ENCODE peak calls at places on chromosomes 7 and 10, in seven cellular contexts. D is T1000; R is left cardiac atrium; G is CD8-positive, alpha-beta memory T cell; T is effector memory CD8-positive, alpha-beta T cell; N is SJSA1; B is stimulated activated naive CD4-positive, alpha-beta T cell treated with Interleukin-2 at 50 U/mL for 16 hours. J is an unnamed sample.

GRCh38 chr10:51090190-51090589 is 15.9 kb downstream of the PRKG1 start:
- DNase-seq in D (no peak), R (no peak), G (no peak), T (no peak), N (no peak), B (no peak), J (no peak)

GRCh38 chr7:29567174-29567573 is 3.5 kb downstream of the PRR15 start:
- DNase-seq in D (no peak), R (no peak), G (no peak), T (no peak), N (no peak), B (no peak), J (peak)

GRCh38 chr7:127207246-127207645 is 45.5 kb downstream of the GRM8 start:
- DNase-seq in D (no peak), R (no peak), G (no peak), T (no peak), N (no peak), B (no peak), J (no peak)

GRCh38 chr7:158595068-158595467 is 7.4 kb upstream of the PTPRN2 start:
- DNase-seq in D (no peak), R (no peak), G (no peak), T (no peak), N (peak), B (no peak), J (no peak)

GRCh38 chr10:519055-519715 is 170.3 kb downstream of the DIP2C start:
- DNase-seq in D (no peak), R (no peak), G (no peak), T (no peak), N (no peak), B (no peak), J (no peak)

GRCh38 chr10:70106958-70107791 is 25.4 kb downstream of the AIFM2 start:
- DNase-seq in D (no peak), R (peak), G (no peak), T (no peak), N (peak), B (no peak), J (peak)

GRCh38 chr7:135204271-135204872 is 7.0 kb downstream of the WDR91 start:
- DNase-seq in D (no peak), R (peak), G (no peak), T (no peak), N (peak), B (no peak), J (no peak)

GRCh38 chr7:124033093-124033806 is 383 bp upstream of the TMEM229A start:
- DNase-seq in D (no peak), R (peak), G (no peak), T (no peak), N (no peak), B (no peak), J (no peak)

GRCh38 chr7:134153493-134154093 is 26.5 kb downstream of the LRGUK start:
- DNase-seq in D (no peak), R (no peak), G (no peak), T (no peak), N (no peak), B (no peak), J (no peak)

GRCh38 chr7:91911121-91911520 is 29.5 kb upstream of the AKAP9 start:
- DNase-seq in D (no peak), R (no peak), G (no peak), T (no peak), N (no peak), B (no peak), J (no peak)

GRCh38 chr7:55526770-55527169 is 45.5 kb downstream of the VOPP1 start:
- DNase-seq in D (no peak), R (no peak), G (no peak), T (no peak), N (no peak), B (no peak), J (no peak)

GRCh38 chr7:102300643-102301211 is 14.1 kb downstream of the SH2B2 start:
- DNase-seq in D (no peak), R (no peak), G (no peak), T (no peak), N (no peak), B (no peak), J (no peak)